ENCODE peak calls at places on chromosomes 1 and 21, in six cellular contexts. One of them, this sample, is unnamed.

GRCh38 chr1:44227211-44227610 is 13.9 kb downstream of the DMAP1 start:
- DNase-seq in neuronal stem cell: no peak
- DNase-seq in mesendoderm: no peak
- DNase-seq in IMR-90: no peak
- DNase-seq in mesenchymal stem cell: no peak
- DNase-seq in H1: no peak
- DNase-seq in this sample: no peak

GRCh38 chr1:19824541-19824940 is 9.5 kb upstream of the RNF186 start:
- DNase-seq in IMR-90: peak; percentile 19
- DNase-seq in mesenchymal stem cell: no peak
- DNase-seq in neuronal stem cell: no peak
- DNase-seq in mesendoderm: peak; percentile 36
- DNase-seq in H1: no peak
- DNase-seq in this sample: no peak

GRCh38 chr1:43864111-43865045 is 69.2 kb upstream of the ARTN start:
- DNase-seq in mesendoderm: no peak
- DNase-seq in H1: no peak
- DNase-seq in IMR-90: no peak
- DNase-seq in mesenchymal stem cell: no peak
- DNase-seq in neuronal stem cell: no peak
- DNase-seq in this sample: no peak

GRCh38 chr1:208717490-208717889 is 473.3 kb upstream of the PLXNA2 start:
- DNase-seq in H1: no peak
- DNase-seq in mesendoderm: peak; percentile 3
- DNase-seq in IMR-90: no peak
- DNase-seq in mesenchymal stem cell: no peak
- DNase-seq in neuronal stem cell: peak; percentile 11
- DNase-seq in this sample: no peak

GRCh38 chr1:113931456-113931855 is 2.3 kb downstream of the HIPK1 start:
- DNase-seq in neuronal stem cell: no peak
- DNase-seq in mesenchymal stem cell: peak; percentile 76
- DNase-seq in IMR-90: peak; percentile 83
- DNase-seq in H1: no peak
- DNase-seq in mesendoderm: no peak
- DNase-seq in this sample: no peak

GRCh38 chr1:40630488-40631223 is 34.8 kb downstream of the RIMS3 start:
- DNase-seq in mesenchymal stem cell: peak; percentile 26
- DNase-seq in mesendoderm: peak; percentile 76
- DNase-seq in IMR-90: peak; percentile 19
- DNase-seq in neuronal stem cell: peak; percentile 42
- DNase-seq in H1: no peak
- DNase-seq in this sample: peak; percentile 48

GRCh38 chr1:117150316-117150715 is 28.8 kb upstream of the TRIM45 start:
- DNase-seq in IMR-90: peak; percentile 60
- DNase-seq in neuronal stem cell: no peak
- DNase-seq in H1: no peak
- DNase-seq in mesenchymal stem cell: no peak
- DNase-seq in mesendoderm: no peak
- DNase-seq in this sample: no peak

GRCh38 chr1:54744696-54745095 is 19.6 kb downstream of the PARS2 start:
- DNase-seq in mesendoderm: no peak
- DNase-seq in neuronal stem cell: no peak
- DNase-seq in IMR-90: no peak
- DNase-seq in mesenchymal stem cell: no peak
- DNase-seq in H1: no peak
- DNase-seq in this sample: no peak

GRCh38 chr1:84117868-84118267 is 26.2 kb upstream of the PRKACB start:
- DNase-seq in mesendoderm: peak; percentile 70
- DNase-seq in neuronal stem cell: no peak
- DNase-seq in H1: no peak
- DNase-seq in IMR-90: peak; percentile 78
- DNase-seq in mesenchymal stem cell: peak; percentile 35
- DNase-seq in this sample: peak; percentile 54

GRCh38 chr1:108947871-108948525 is 15.3 kb downstream of the CLCC1 start:
- DNase-seq in IMR-90: no peak
- DNase-seq in H1: no peak
- DNase-seq in mesenchymal stem cell: no peak
- DNase-seq in neuronal stem cell: no peak
- DNase-seq in mesendoderm: no peak
- DNase-seq in this sample: no peak

GRCh38 chr1:109785446-109786106 is 21.9 kb upstream of the EPS8L3 start:
- DNase-seq in H1: no peak
- DNase-seq in neuronal stem cell: no peak
- DNase-seq in mesendoderm: no peak
- DNase-seq in IMR-90: no peak
- DNase-seq in mesenchymal stem cell: no peak
- DNase-seq in this sample: no peak

GRCh38 chr21:34223376-34223775 is 140.4 kb upstream of the KCNE2 start:
- DNase-seq in mesenchymal stem cell: no peak
- DNase-seq in mesendoderm: no peak
- DNase-seq in IMR-90: no peak
- DNase-seq in H1: no peak
- DNase-seq in neuronal stem cell: no peak
- DNase-seq in this sample: no peak

GRCh38 chr1:69645477-69645876 is 77.8 kb downstream of the LRRC7 start:
- DNase-seq in IMR-90: no peak
- DNase-seq in neuronal stem cell: no peak
- DNase-seq in mesenchymal stem cell: no peak
- DNase-seq in mesendoderm: no peak
- DNase-seq in H1: no peak
- DNase-seq in this sample: no peak

GRCh38 chr1:180131510-180131909 is 23.2 kb upstream of the QSOX1 start:
- DNase-seq in mesenchymal stem cell: peak; percentile 97
- DNase-seq in neuronal stem cell: no peak
- DNase-seq in mesendoderm: no peak
- DNase-seq in H1: no peak
- DNase-seq in IMR-90: peak; percentile 98
- DNase-seq in this sample: peak; percentile 95

GRCh38 chr1:154975409-154976205 is 1.1 kb downstream of the CKS1B start:
- DNase-seq in IMR-90: peak; percentile 53
- DNase-seq in neuronal stem cell: no peak
- DNase-seq in mesenchymal stem cell: peak; percentile 90
- DNase-seq in H1: no peak
- DNase-seq in mesendoderm: peak; percentile 71
- DNase-seq in this sample: peak; percentile 15

GRCh38 chr1:163069142-163069541 is at the start of gene RGS4:
- DNase-seq in neuronal stem cell: peak; percentile 81
- DNase-seq in IMR-90: peak; percentile 98
- DNase-seq in mesenchymal stem cell: peak; percentile 94
- DNase-seq in mesendoderm: peak; percentile 96
- DNase-seq in H1: peak; percentile 81
- DNase-seq in this sample: peak; percentile 8

GRCh38 chr21:42161957-42162681 is 56.8 kb upstream of the ABCG1 start:
- DNase-seq in mesenchymal stem cell: no peak
- DNase-seq in H1: no peak
- DNase-seq in neuronal stem cell: no peak
- DNase-seq in IMR-90: no peak
- DNase-seq in mesendoderm: peak; percentile 20
- DNase-seq in this sample: no peak

GRCh38 chr1:33259879-33260278 is 3.6 kb downstream of the ZNF362 start:
- DNase-seq in neuronal stem cell: no peak
- DNase-seq in H1: no peak
- DNase-seq in mesenchymal stem cell: no peak
- DNase-seq in mesendoderm: no peak
- DNase-seq in IMR-90: no peak
- DNase-seq in this sample: no peak

GRCh38 chr1:94063379-94063778 is 57.6 kb downstream of the ABCA4 start:
- DNase-seq in mesenchymal stem cell: peak; percentile 54
- DNase-seq in H1: no peak
- DNase-seq in neuronal stem cell: no peak
- DNase-seq in IMR-90: peak; percentile 67
- DNase-seq in mesendoderm: peak; percentile 48
- DNase-seq in this sample: no peak

GRCh38 chr1:49465486-49466185 is 558.1 kb downstream of the AGBL4 start:
- DNase-seq in mesendoderm: no peak
- DNase-seq in mesenchymal stem cell: no peak
- DNase-seq in H1: no peak
- DNase-seq in neuronal stem cell: no peak
- DNase-seq in IMR-90: no peak
- DNase-seq in this sample: no peak

GRCh38 chr1:119771016-119771415 is 2.3 kb upstream of the HMGCS2 start:
- DNase-seq in H1: no peak
- DNase-seq in mesenchymal stem cell: no peak
- DNase-seq in neuronal stem cell: no peak
- DNase-seq in mesendoderm: peak; percentile 42
- DNase-seq in IMR-90: peak; percentile 22
- DNase-seq in this sample: no peak

GRCh38 chr1:248782311-248782887 is 26.8 kb upstream of the LYPD8 start:
- DNase-seq in H1: no peak
- DNase-seq in mesenchymal stem cell: no peak
- DNase-seq in mesendoderm: no peak
- DNase-seq in neuronal stem cell: no peak
- DNase-seq in IMR-90: no peak
- DNase-seq in this sample: no peak

GRCh38 chr1:195188821-195189220 is 1419.4 kb downstream of the KCNT2 start:
- DNase-seq in H1: no peak
- DNase-seq in IMR-90: peak; percentile 52
- DNase-seq in mesendoderm: peak; percentile 8
- DNase-seq in neuronal stem cell: no peak
- DNase-seq in mesenchymal stem cell: peak; percentile 2
- DNase-seq in this sample: no peak

GRCh38 chr1:198678301-198678836 is 39.5 kb downstream of the PTPRC start:
- DNase-seq in IMR-90: no peak
- DNase-seq in H1: no peak
- DNase-seq in neuronal stem cell: no peak
- DNase-seq in mesendoderm: no peak
- DNase-seq in mesenchymal stem cell: no peak
- DNase-seq in this sample: no peak

GRCh38 chr1:211951856-211952255 is 83.5 kb downstream of the INTS7 start:
- DNase-seq in mesendoderm: no peak
- DNase-seq in neuronal stem cell: no peak
- DNase-seq in mesenchymal stem cell: peak; percentile 50
- DNase-seq in H1: no peak
- DNase-seq in IMR-90: peak; percentile 74
- DNase-seq in this sample: no peak

GRCh38 chr1:173661763-173662162 is 7.9 kb downstream of the ANKRD45 start:
- DNase-seq in neuronal stem cell: no peak
- DNase-seq in mesendoderm: no peak
- DNase-seq in IMR-90: no peak
- DNase-seq in mesenchymal stem cell: no peak
- DNase-seq in H1: no peak
- DNase-seq in this sample: no peak

GRCh38 chr1:32072622-32073386 is at the start of gene TMEM39B:
- DNase-seq in IMR-90: peak; percentile 95
- DNase-seq in neuronal stem cell: peak; percentile 98
- DNase-seq in mesendoderm: peak; percentile 98
- DNase-seq in mesenchymal stem cell: peak; percentile 96
- DNase-seq in H1: peak; percentile 97
- DNase-seq in this sample: peak; percentile 92
- H4K8ac ChIP-seq in IMR-90: peak within 1 kb of the TSS; percentile 96
- H4K8ac ChIP-seq in neuronal stem cell: peak within 1 kb of the TSS; percentile 17
- H4K8ac ChIP-seq in mesendoderm: no peak within 1 kb of the TSS
- H4K8ac ChIP-seq in mesenchymal stem cell: peak within 1 kb of the TSS; percentile 93
- H4K8ac ChIP-seq in H1: peak within 1 kb of the TSS; percentile 99
- H4K8ac ChIP-seq in this sample: peak within 1 kb of the TSS; percentile 94

DNA sequence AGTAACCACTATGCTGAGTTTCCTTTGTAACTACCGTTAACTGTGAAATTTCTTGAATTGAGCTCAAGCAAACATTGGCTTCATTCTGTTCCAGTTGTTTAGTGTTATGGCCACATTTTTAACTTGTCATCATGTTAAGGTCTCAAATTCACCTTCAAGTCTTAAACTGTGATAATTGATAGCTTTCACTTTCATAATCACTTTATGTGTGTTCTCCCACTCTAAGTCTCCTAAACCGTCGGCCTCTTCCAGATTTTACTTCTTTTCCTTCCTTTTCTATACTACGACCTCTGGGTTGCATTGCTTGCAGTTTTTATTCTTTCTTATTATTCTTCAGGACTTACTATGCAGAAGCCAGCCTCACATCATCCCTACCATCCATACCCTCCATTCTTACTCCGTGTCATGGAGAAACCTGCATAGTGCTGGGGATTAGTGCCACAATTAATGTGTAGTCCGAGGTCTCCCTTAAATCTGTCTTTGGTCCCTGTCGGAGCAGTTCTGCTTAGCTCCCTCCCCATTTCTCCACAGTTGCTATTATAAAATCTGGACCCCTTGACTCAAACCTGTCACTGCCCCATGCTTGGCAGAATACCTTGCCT is 5.9 kb downstream of the KIF1B start:
- DNase-seq in mesendoderm: no peak
- DNase-seq in neuronal stem cell: no peak
- DNase-seq in mesenchymal stem cell: no peak
- DNase-seq in IMR-90: no peak
- DNase-seq in H1: no peak
- DNase-seq in this sample: no peak
- H3K4me3 ChIP-seq in mesendoderm: no peak overlapping the region
- H3K4me3 ChIP-seq in neuronal stem cell: no peak overlapping the region
- H3K4me3 ChIP-seq in mesenchymal stem cell: peak overlapping the region; percentile 64
- H3K4me3 ChIP-seq in IMR-90: no peak overlapping the region
- H3K4me3 ChIP-seq in H1: no peak overlapping the region
- H3K4me3 ChIP-seq in this sample: no peak overlapping the region

DNA sequence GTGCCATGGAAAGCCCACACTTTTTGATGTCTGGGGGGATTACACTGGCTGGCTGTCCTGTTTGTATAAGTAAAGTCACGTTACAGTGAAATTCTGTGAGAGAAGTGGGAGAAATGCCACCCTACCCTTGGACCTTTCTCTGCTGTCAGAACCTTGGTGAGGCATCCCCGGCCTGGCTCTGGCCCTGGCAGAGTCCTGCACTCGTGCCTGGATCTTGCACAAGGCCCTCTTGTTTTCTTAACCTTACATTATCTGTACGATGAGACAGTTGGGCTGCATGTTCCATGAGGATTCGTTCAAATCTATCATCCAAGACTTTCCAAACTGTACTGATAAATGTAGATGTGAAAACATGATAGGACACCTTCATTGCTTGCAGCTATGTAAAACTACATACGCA is 11.4 kb downstream of the SNAP47 start:
- DNase-seq in neuronal stem cell: no peak
- DNase-seq in H1: no peak
- DNase-seq in mesenchymal stem cell: no peak
- DNase-seq in IMR-90: no peak
- DNase-seq in mesendoderm: no peak
- DNase-seq in this sample: no peak
- H4K8ac ChIP-seq in neuronal stem cell: no peak overlapping the region
- H4K8ac ChIP-seq in H1: peak overlapping the region; percentile 42
- H4K8ac ChIP-seq in mesenchymal stem cell: no peak overlapping the region
- H4K8ac ChIP-seq in IMR-90: no peak overlapping the region
- H4K8ac ChIP-seq in mesendoderm: no peak overlapping the region
- H4K8ac ChIP-seq in this sample: no peak overlapping the region

DNA sequence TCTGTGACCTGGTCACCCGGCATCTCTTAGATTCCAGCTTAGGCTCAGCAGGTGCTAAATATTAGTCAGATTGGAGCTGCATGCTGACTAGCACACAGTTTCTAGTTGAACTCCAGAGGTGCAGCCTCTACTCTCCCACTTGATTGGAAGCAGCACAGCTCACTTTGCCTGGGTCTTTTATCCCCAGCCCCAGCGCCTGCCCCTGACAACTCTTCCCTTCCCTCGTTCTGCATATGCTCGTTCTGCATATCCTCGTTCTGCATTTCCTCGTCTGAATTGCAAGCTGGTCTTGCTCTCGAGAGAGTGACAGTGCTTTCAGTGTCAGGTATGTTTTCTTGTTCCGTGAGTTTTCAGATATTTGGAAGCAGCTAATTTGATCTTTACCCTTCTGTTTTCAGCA is 11.7 kb downstream of the COL18A1 start:
- DNase-seq in IMR-90: no peak
- DNase-seq in mesenchymal stem cell: no peak
- DNase-seq in mesendoderm: peak; percentile 61
- DNase-seq in H1: no peak
- DNase-seq in neuronal stem cell: no peak
- DNase-seq in this sample: no peak
- H3K4me3 ChIP-seq in IMR-90: no peak overlapping the region
- H3K4me3 ChIP-seq in mesenchymal stem cell: no peak overlapping the region
- H3K4me3 ChIP-seq in mesendoderm: no peak overlapping the region
- H3K4me3 ChIP-seq in H1: no peak overlapping the region
- H3K4me3 ChIP-seq in neuronal stem cell: no peak overlapping the region
- H3K4me3 ChIP-seq in this sample: no peak overlapping the region

This sample was measured in trophoblast cell.